ENCODE peak calls at places on chromosome 18, in five cellular contexts. X is uterus, Z is fibroblast of the aortic adventitia, A is mesothelial cell of epicardium, D is suprapubic skin. J is an unnamed sample.

GRCh38 chr18:39494211-39494896 is 1928.8 kb upstream of the CELF4 start:
- DNase-seq in X (no peak), Z (no peak), A (no peak), D (no peak), J (no peak)

GRCh38 chr18:79680100-79680879 is 687 bp downstream of the CTDP1 start:
- DNase-seq in X (no peak), Z (peak), A (peak), D (no peak), J (peak)

GRCh38 chr18:79548986-79549637 is 130.5 kb upstream of the CTDP1 start:
- DNase-seq in X (no peak), Z (no peak), A (peak), D (peak), J (no peak)

GRCh38 chr18:76064998-76065397 is 430.0 kb downstream of the ZNF516 start:
- DNase-seq in X (no peak), Z (no peak), A (no peak), D (no peak), J (no peak)

GRCh38 chr18:46570666-46571065 is 86.4 kb downstream of the LOXHD1 start:
- DNase-seq in X (no peak), Z (no peak), A (no peak), D (no peak), J (no peak)

GRCh38 chr18:33606621-33607020 is 28.6 kb downstream of the ASXL3 start:
- DNase-seq in X (no peak), Z (no peak), A (no peak), D (no peak), J (no peak)

GRCh38 chr18:44637210-44638051 is 43.3 kb upstream of the SETBP1 start:
- DNase-seq in X (no peak), Z (no peak), A (no peak), D (no peak), J (peak)

GRCh38 chr18:76467371-76468190 is 27.5 kb downstream of the ZNF516 start:
- DNase-seq in X (peak), Z (no peak), A (no peak), D (peak), J (peak)

GRCh38 chr18:23982154-23983071 is 32.1 kb upstream of the TTC39C start:
- DNase-seq in X (peak), Z (peak), A (no peak), D (no peak), J (peak)

DNA sequence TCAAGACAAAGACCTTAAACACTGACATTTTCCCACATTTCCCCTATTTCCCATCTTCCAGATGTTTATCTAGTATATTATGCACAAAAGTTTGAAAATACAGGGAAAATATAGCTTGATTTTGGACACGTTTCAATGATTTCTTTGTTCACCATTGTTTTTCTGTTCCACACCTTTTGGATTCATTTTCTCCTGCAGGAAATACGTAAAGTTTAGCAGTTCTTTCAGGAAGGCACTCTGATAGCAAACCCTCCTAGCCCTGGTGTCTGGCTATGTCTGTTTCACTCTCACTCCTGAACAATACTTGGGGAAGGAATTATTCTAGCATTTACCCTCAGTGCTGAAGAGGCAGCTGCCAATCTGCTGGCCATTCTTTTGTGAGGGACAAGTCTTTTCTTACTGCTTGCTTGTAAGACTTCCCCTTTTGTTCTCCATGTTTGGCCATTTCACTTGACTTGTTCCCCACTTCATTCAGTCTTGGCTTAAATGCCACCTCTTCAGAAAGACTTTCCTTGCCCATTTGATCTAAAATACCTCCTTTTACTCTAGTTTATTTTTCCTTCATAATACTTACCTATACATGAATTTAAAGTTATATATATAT is 195.4 kb downstream of the RNF152 start:
- DNase-seq in X (no peak), Z (no peak), A (no peak), D (no peak), J (no peak)
- TF ChIP-seq CTCF in X (no peak), Z (no peak), A (no peak), D (no peak), J (no peak)

GRCh38 chr18:61579581-61579980 is 246.4 kb downstream of the CDH20 start:
- DNase-seq in X (no peak), Z (no peak), A (no peak), D (no peak), J (no peak)

GRCh38 chr18:61581578-61582204 is 248.5 kb downstream of the CDH20 start:
- DNase-seq in X (peak), Z (peak), A (peak), D (peak), J (peak)

GRCh38 chr18:61583548-61583947 is 250.3 kb downstream of the CDH20 start:
- DNase-seq in X (no peak), Z (no peak), A (no peak), D (no peak), J (no peak)

GRCh38 chr18:61580061-61580460 is 246.8 kb downstream of the CDH20 start:
- DNase-seq in X (no peak), Z (no peak), A (no peak), D (no peak), J (peak)

DNA sequence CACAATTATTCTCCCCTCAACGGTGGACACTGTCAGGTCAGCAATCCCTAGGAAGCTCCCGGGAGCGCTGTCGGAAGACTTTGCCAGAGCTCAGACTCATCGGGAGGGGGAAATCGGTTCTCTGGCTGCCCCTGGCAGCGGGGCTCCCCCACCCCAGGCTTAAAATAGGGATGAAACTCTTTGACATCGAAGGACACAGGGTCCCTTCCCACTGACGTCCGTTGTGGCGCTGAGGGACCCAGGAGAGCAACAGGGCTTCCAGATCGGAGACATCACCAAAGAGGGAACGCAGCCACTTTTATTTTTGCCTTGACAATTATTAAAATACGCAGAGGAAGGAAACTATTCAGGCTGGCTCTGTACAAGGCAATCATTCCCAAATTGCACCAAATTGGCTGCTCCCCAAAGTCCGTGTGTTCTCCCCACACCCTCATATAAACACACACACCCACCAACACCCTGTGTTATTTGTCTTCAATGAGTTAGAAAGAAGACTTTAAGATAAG is 249.0 kb downstream of the CDH20 start:
- DNase-seq in X (no peak), Z (peak), A (no peak), D (no peak), J (no peak)
- TF ChIP-seq CTCF in X (peak), Z (no peak), A (peak), D (no peak), J (no peak)

GRCh38 chr18:63676927-63677326 is 15.2 kb upstream of the SERPINB3 start:
- DNase-seq in X (no peak), Z (no peak), A (no peak), D (no peak), J (no peak)

GRCh38 chr18:63677490-63678225 is 16.0 kb upstream of the SERPINB3 start:
- DNase-seq in X (no peak), Z (no peak), A (no peak), D (no peak), J (peak)

GRCh38 chr18:63679820-63680606 is 18.3 kb upstream of the SERPINB3 start:
- DNase-seq in X (no peak), Z (no peak), A (no peak), D (no peak), J (no peak)

GRCh38 chr18:63681449-63682381 is 20.0 kb upstream of the SERPINB3 start:
- DNase-seq in X (no peak), Z (no peak), A (no peak), D (no peak), J (no peak)

DNA sequence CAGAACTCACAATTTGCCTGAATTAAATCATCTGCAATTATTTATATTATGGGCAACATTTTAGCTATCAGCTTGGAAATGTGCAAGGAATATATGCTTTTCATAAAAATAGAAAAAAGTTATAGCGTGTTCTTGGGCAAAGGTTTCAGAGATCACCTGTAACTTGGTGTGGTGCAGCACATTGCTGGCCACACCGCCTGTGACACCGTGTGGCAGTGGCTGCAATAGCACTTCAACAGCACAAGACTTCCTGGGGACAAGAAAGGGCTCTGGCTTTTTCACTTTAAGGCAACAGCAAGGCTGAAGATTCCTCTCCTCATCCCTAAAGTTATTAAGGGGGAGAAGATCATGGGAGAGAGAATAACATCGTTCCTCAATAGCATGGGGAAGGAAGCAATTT is 14.8 kb upstream of the SERPINB3 start:
- DNase-seq in X (no peak), Z (no peak), A (no peak), D (no peak), J (no peak)
- TF ChIP-seq CTCF in X (no peak), Z (peak), A (no peak), D (no peak), J (peak)

DNA sequence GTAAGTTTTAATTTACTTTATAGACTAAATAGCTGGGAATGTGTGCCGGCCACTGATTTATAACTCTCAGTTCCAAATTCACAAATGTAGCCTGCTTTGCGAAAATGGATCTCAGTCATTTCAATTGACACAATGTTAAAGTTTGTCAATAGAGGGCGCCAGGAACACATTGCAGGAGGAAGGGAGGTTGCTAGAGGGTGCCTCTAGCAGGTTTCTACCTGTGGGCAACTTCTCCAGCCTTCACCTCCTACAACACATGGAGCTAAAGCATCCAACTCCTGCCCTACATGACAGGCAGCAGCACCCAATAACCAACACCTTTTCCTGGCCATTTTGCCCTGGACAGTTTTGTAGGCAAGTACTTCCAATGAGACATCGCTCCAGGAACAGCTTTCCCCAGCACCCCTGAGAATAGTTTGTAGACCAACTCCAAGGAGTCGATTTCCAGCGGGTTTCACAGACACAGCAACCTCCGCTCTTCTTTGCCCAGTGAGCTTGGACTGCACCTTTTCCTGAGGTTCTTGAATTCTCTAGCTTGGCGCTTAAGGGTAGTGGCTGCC is 784.8 kb upstream of the CDH2 start:
- DNase-seq in X (no peak), Z (peak), A (no peak), D (no peak), J (peak)
- TF ChIP-seq CTCF in X (peak), Z (peak), A (no peak), D (no peak), J (peak)

DNA sequence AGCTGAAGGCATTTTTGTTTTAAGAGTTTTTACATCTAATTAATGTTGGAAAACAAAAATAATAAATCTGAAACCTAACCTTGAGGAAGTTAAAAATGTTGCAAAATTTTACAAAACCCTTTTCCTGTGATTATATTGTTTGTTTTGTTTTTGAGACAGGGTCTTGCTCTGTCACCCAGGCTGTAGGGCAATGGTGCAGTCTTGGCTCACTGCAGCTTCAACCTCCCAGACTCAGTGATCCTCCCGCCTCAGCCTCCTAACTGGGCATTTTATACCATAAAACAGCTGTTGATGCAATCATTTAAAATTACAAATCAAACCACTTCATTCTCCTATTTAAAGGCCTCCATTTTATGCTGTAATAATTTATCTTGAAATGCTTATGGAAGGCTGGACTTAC is 1.7 kb upstream of the ZNF24 start:
- DNase-seq in X (no peak), Z (no peak), A (no peak), D (no peak), J (no peak)
- TF ChIP-seq CTCF in X (no peak), Z (no peak), A (no peak), D (no peak), J (no peak)

GRCh38 chr18:31241900-31242409 is 76.0 kb upstream of the DSG1 start:
- DNase-seq in X (no peak), Z (no peak), A (peak), D (no peak), J (no peak)
- TF ChIP-seq CTCF in X (no peak), Z (no peak), A (peak), D (peak), J (peak)

GRCh38 chr18:57959278-57959677 is 84.7 kb upstream of the NEDD4L start:
- DNase-seq in X (no peak), Z (peak), A (no peak), D (no peak), J (peak)
- TF ChIP-seq CTCF in X (no peak), Z (peak), A (no peak), D (no peak), J (peak)

GRCh38 chr18:9418047-9418690 is 57.1 kb upstream of the RALBP1 start:
- DNase-seq in X (no peak), Z (no peak), A (no peak), D (no peak), J (no peak)
- TF ChIP-seq CTCF in X (no peak), Z (no peak), A (no peak), D (no peak), J (no peak)

GRCh38 chr18:11653521-11653920 is 35.5 kb upstream of the GNAL start:
- DNase-seq in X (no peak), Z (no peak), A (no peak), D (no peak), J (no peak)

GRCh38 chr18:11657152-11657551 is 31.9 kb upstream of the GNAL start:
- DNase-seq in X (no peak), Z (no peak), A (no peak), D (no peak), J (no peak)

GRCh38 chr18:11654736-11655604 is 34.1 kb upstream of the GNAL start:
- DNase-seq in X (no peak), Z (peak), A (peak), D (no peak), J (peak)

GRCh38 chr18:11657554-11657953 is 31.5 kb upstream of the GNAL start:
- DNase-seq in X (no peak), Z (no peak), A (no peak), D (no peak), J (no peak)

GRCh38 chr18:11655605-11655932 is 33.5 kb upstream of the GNAL start:
- DNase-seq in X (no peak), Z (no peak), A (no peak), D (no peak), J (no peak)
- TF ChIP-seq CTCF in X (no peak), Z (no peak), A (peak), D (no peak), J (no peak)

DNA sequence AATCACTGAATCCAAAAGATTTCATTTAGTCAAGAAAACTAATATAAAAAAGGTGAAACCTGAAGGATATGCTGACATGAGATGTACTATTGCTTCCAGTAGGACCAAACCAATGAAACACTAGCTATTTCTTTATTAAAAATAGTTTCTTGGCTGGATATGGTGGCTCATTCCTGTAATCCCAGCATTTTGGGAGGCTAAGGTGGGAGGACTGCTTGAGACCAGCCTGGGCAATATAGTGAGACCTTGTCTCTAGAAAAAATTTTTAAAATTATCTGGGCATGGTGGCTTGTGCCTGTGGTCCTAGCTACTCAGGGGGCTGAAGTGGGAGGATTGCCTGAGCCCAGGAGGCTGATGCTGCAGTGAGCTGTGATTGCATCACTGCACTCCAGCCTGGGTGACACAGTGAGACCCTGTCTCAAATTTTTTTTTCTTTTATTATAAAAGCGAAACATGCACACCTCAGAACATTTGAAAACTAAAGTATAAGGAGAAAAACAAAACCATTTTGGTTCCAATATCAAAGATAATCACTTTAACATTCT is 266.2 kb downstream of the TGIF1 start:
- DNase-seq in X (no peak), Z (no peak), A (no peak), D (no peak), J (no peak)
- TF ChIP-seq CTCF in X (no peak), Z (no peak), A (no peak), D (no peak), J (no peak)